ENCODE peak calls at places on chromosome 6, in nine cellular contexts. B is lower lobe of right lung; P is GM23338; G is Calu3; E is CD8-positive, alpha-beta T cell; O is nephron progenitor cell; T is ascending aorta; Z is cardiac muscle cell; R is endothelial cell. Q is an unnamed sample.

GRCh38 chr6:91697010-91697694 is 1110.3 kb upstream of the MAP3K7 start:
- DNase-seq in B (no peak), P (no peak), G (no peak), E (no peak), O (no peak), T (no peak), Z (no peak), R (no peak), Q (no peak)

GRCh38 chr6:149185799-149186357 is 131.6 kb upstream of the TAB2 start:
- DNase-seq in B (no peak), P (no peak), G (no peak), E (no peak), O (no peak), T (no peak), Z (no peak), R (no peak), Q (no peak)

GRCh38 chr6:14425805-14426204 is 308.2 kb downstream of the CD83 start:
- DNase-seq in B (no peak), P (no peak), G (no peak), E (no peak), O (no peak), T (no peak), Z (no peak), R (no peak), Q (no peak)

GRCh38 chr6:163711615-163712568 is 297.4 kb downstream of the QKI start:
- DNase-seq in B (peak), P (peak), G (no peak), E (no peak), O (no peak), T (peak), Z (no peak), R (no peak), Q (no peak)

GRCh38 chr6:11121851-11122250 is 10.3 kb upstream of the ERVFRD-1 start:
- DNase-seq in B (no peak), P (no peak), G (no peak), E (no peak), O (no peak), T (no peak), Z (no peak), R (no peak), Q (no peak)

GRCh38 chr6:66638518-66638917 is 931.5 kb upstream of the EYS start:
- DNase-seq in B (no peak), P (no peak), G (no peak), E (no peak), O (no peak), T (no peak), Z (no peak), R (no peak), Q (no peak)

GRCh38 chr6:64013061-64013410 is 377.4 kb downstream of the PHF3 start:
- DNase-seq in B (no peak), P (no peak), G (no peak), E (no peak), O (no peak), T (no peak), Z (no peak), R (no peak), Q (no peak)

GRCh38 chr6:133854167-133854632 is 34.7 kb upstream of the TCF21 start:
- DNase-seq in B (no peak), P (peak), G (no peak), E (no peak), O (peak), T (no peak), Z (peak), R (no peak), Q (no peak)

GRCh38 chr6:93447874-93448273 is 28.5 kb upstream of the EPHA7 start:
- DNase-seq in B (no peak), P (peak), G (no peak), E (no peak), O (no peak), T (no peak), Z (no peak), R (no peak), Q (no peak)

GRCh38 chr6:128554302-128554701 is 33.9 kb upstream of the PTPRK start:
- DNase-seq in B (no peak), P (no peak), G (no peak), E (no peak), O (no peak), T (no peak), Z (peak), R (no peak), Q (no peak)

GRCh38 chr6:117536317-117536716 is 53.8 kb downstream of the DCBLD1 start:
- DNase-seq in B (no peak), P (no peak), G (no peak), E (no peak), O (no peak), T (no peak), Z (no peak), R (no peak), Q (no peak)

GRCh38 chr6:167576798-167577528 is 249.7 kb upstream of the AFDN start:
- DNase-seq in B (no peak), P (no peak), G (no peak), E (no peak), O (no peak), T (no peak), Z (no peak), R (no peak), Q (no peak)

GRCh38 chr6:110612298-110612697 is 135.9 kb upstream of the SLC22A16 start:
- DNase-seq in B (no peak), P (no peak), G (no peak), E (no peak), O (no peak), T (no peak), Z (no peak), R (no peak), Q (no peak)

GRCh38 chr6:168238159-168238887 is 81.3 kb downstream of the DACT2 start:
- DNase-seq in B (no peak), P (no peak), G (no peak), E (no peak), O (no peak), T (no peak), Z (no peak), R (no peak), Q (no peak)

GRCh38 chr6:82624251-82624650 is 260.6 kb downstream of the TPBG start:
- DNase-seq in B (no peak), P (no peak), G (no peak), E (no peak), O (no peak), T (no peak), Z (no peak), R (no peak), Q (no peak)

DNA sequence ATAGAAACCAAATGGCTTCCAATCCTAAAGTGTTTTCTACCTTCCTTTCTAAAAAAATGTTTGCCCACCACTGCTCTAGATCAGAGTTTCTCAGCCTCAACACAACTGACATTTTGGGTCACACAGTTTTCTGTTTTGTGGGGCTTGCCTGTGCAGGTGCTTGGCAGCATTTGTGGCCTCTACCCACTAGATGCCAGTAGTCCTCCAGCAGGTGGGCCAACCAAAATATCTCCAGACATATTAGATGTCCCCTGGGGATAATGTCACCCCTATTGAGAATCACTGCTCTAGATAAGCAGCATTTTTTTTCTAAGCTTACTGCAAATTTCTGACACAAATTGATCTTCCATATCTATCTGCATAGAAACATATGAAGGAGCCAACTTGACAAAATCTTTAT is 26.3 kb upstream of the EPM2A start:
- DNase-seq in B (no peak), P (no peak), G (no peak), E (no peak), O (no peak), T (no peak), Z (no peak), R (no peak), Q (no peak)
- TF ChIP-seq CTCF in B (no peak), P (no peak), G (no peak), E (no peak), O (no peak), T (no peak), Z (no peak), R (no peak), Q (no peak)

GRCh38 chr6:15574497-15574896 is 88.3 kb downstream of the DTNBP1 start:
- DNase-seq in B (no peak), P (no peak), G (no peak), E (no peak), O (no peak), T (no peak), Z (no peak), R (no peak), Q (no peak)
- TF ChIP-seq CTCF in B (no peak), P (no peak), G (no peak), E (no peak), O (no peak), T (no peak), Z (no peak), R (no peak), Q (no peak)

GRCh38 chr6:118652051-118652699 is 784 bp upstream of the CEP85L start:
- DNase-seq in B (no peak), P (peak), G (no peak), E (no peak), O (no peak), T (no peak), Z (no peak), R (peak), Q (no peak)

GRCh38 chr6:118650500-118651281 is 700 bp downstream of the CEP85L start:
- DNase-seq in B (peak), P (peak), G (peak), E (no peak), O (peak), T (no peak), Z (peak), R (peak), Q (peak)

GRCh38 chr6:118648866-118649554 is 2.4 kb downstream of the CEP85L start:
- DNase-seq in B (no peak), P (no peak), G (no peak), E (no peak), O (no peak), T (no peak), Z (no peak), R (no peak), Q (no peak)

GRCh38 chr6:118649918-118650499 is 1.4 kb downstream of the CEP85L start:
- DNase-seq in B (no peak), P (no peak), G (no peak), E (no peak), O (no peak), T (no peak), Z (no peak), R (no peak), Q (no peak)

GRCh38 chr6:118651282-118652050 is at the start of gene CEP85L:
- DNase-seq in B (peak), P (peak), G (peak), E (peak), O (peak), T (peak), Z (peak), R (peak), Q (peak)
- TF ChIP-seq CTCF in B (peak), P (no peak), G (no peak), E (no peak), O (no peak), T (no peak), Z (no peak), R (no peak), Q (no peak)

GRCh38 chr6:43355862-43356590 is 13.4 kb downstream of the ZNF318 start:
- DNase-seq in B (no peak), P (peak), G (peak), E (no peak), O (no peak), T (no peak), Z (peak), R (no peak), Q (no peak)
- TF ChIP-seq CTCF in B (no peak), P (peak), G (no peak), E (no peak), O (no peak), T (no peak), Z (peak), R (no peak), Q (peak)

GRCh38 chr6:135657207-135657606 is 159.7 kb upstream of the AHI1 start:
- DNase-seq in B (peak), P (no peak), G (no peak), E (no peak), O (no peak), T (no peak), Z (no peak), R (no peak), Q (no peak)
- TF ChIP-seq CTCF in B (no peak), P (no peak), G (no peak), E (no peak), O (no peak), T (no peak), Z (no peak), R (no peak), Q (no peak)

DNA sequence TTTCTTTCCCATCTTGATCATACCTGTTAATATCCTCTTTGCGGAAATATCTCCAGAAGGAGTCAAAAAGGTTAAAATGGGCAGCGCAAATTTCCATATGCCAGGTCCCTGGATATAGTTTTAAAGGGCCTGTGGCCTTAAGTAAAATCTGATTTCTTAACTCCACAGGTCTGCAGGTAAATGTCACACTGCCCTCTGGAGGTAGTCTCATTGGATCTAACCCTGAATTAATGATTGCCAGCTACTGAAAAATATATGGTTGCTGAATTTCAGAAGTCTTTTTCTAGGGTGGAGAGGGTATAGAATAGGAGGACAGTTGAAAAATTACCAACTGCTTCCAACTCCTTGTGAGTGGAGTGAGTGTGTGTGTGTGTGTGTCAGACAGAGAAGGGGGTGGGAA is 8.5 kb downstream of the MOXD1 start:
- DNase-seq in B (no peak), P (peak), G (peak), E (no peak), O (no peak), T (no peak), Z (no peak), R (no peak), Q (no peak)
- TF ChIP-seq CTCF in B (no peak), P (peak), G (peak), E (no peak), O (no peak), T (no peak), Z (peak), R (no peak), Q (peak)

DNA sequence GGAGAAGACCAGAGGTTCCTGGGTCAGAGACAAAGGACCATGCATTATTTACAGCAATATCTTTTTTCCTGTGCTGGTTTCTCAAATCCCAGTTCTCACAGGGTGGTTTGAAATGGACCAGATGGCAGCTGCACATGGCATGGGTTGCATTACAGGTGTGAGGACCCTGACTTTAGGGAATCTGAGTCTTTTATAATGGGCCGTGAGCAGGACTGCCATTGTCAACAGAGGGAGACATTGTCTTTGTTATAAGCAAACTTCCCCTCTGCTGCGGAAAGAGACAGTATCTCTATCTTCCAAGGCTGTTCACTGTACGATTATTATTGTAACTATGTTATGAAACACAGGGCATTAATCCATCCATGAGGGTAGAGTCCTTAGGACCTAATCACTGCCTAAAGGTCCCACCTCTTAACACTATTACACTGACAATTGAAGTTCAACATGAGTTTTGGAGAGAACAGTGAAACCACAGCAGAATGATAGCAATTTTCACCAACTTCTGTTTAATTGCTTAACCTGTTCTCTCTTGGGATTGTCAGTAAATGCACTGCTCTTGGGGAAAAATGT is 156.1 kb upstream of the AGPAT4 start:
- DNase-seq in B (no peak), P (no peak), G (no peak), E (no peak), O (no peak), T (no peak), Z (no peak), R (no peak), Q (no peak)
- TF ChIP-seq CTCF in B (no peak), P (peak), G (no peak), E (no peak), O (no peak), T (no peak), Z (peak), R (no peak), Q (no peak)

GRCh38 chr6:19549109-19549508 is 288.1 kb upstream of the ID4 start:
- DNase-seq in B (no peak), P (no peak), G (no peak), E (no peak), O (no peak), T (no peak), Z (no peak), R (no peak), Q (no peak)

GRCh38 chr6:19557191-19557590 is 280.0 kb upstream of the ID4 start:
- DNase-seq in B (no peak), P (no peak), G (no peak), E (no peak), O (no peak), T (no peak), Z (no peak), R (no peak), Q (no peak)

GRCh38 chr6:19554356-19555225 is 282.6 kb upstream of the ID4 start:
- DNase-seq in B (no peak), P (no peak), G (no peak), E (no peak), O (no peak), T (no peak), Z (peak), R (no peak), Q (no peak)

GRCh38 chr6:19551611-19552010 is 285.6 kb upstream of the ID4 start:
- DNase-seq in B (no peak), P (no peak), G (no peak), E (no peak), O (no peak), T (no peak), Z (no peak), R (no peak), Q (no peak)

DNA sequence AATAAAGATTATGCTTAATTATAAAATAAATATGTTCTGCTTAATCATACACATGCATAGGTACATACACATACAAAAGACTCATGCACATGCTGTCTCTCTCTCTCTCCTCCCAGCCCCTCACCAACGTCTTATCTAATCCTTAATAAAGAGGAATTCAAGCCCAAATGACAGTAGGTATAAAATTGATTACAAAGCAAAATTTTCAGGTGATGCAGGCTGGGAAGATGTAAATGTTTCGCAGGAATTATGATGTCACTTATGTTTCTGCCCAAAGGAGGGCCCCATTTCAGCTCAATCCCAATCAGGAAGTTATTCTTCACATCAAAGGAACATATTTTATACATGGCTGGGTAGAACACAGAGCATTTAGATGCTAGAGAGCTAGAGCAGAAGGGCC is 284.6 kb upstream of the ID4 start:
- DNase-seq in B (no peak), P (no peak), G (no peak), E (no peak), O (no peak), T (no peak), Z (no peak), R (no peak), Q (no peak)
- TF ChIP-seq CTCF in B (no peak), P (no peak), G (no peak), E (no peak), O (no peak), T (no peak), Z (no peak), R (no peak), Q (no peak)

GRCh38 chr6:160040527-160041264 is 71.8 kb downstream of the IGF2R start:
- DNase-seq in B (no peak), P (no peak), G (no peak), E (no peak), O (no peak), T (no peak), Z (no peak), R (no peak), Q (no peak)

GRCh38 chr6:160042788-160043301 is 74.0 kb downstream of the IGF2R start:
- DNase-seq in B (no peak), P (no peak), G (peak), E (no peak), O (no peak), T (no peak), Z (no peak), R (no peak), Q (no peak)

GRCh38 chr6:160042014-160042773 is 73.3 kb downstream of the IGF2R start:
- DNase-seq in B (no peak), P (no peak), G (no peak), E (no peak), O (no peak), T (no peak), Z (no peak), R (no peak), Q (no peak)

GRCh38 chr6:160041608-160042007 is 72.7 kb downstream of the IGF2R start:
- DNase-seq in B (peak), P (no peak), G (peak), E (no peak), O (no peak), T (no peak), Z (no peak), R (no peak), Q (no peak)

DNA sequence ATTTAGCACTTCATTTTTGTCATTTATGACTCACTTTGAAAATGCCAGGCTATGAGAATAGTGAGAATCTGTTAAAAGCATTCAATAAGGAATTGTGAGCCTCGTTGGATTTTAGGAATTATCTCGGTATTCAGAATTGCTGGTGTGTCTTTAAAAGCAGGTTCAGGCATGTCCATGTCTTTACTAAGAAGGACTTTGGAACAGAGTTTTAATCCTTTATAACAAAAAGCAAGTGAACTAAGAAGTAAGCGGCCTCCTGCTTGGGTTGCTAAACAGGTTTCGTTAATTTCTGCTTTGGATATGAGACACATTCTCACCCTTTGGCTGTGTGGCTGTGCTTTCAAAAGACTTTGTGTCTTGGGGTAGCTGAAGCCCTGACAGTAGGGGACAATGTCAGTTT is 74.9 kb downstream of the IGF2R start:
- DNase-seq in B (no peak), P (no peak), G (no peak), E (no peak), O (no peak), T (no peak), Z (no peak), R (no peak), Q (no peak)
- TF ChIP-seq CTCF in B (no peak), P (no peak), G (no peak), E (no peak), O (no peak), T (no peak), Z (no peak), R (no peak), Q (no peak)

GRCh38 chr6:81075974-81076373 is 676.5 kb downstream of the TENT5A start:
- DNase-seq in B (no peak), P (peak), G (no peak), E (no peak), O (peak), T (no peak), Z (peak), R (peak), Q (no peak)
- TF ChIP-seq CTCF in B (no peak), P (peak), G (peak), E (no peak), O (peak), T (peak), Z (peak), R (peak), Q (peak)

Q was measured in progenitor cell of endocrine pancreas.